ENCODE peak calls at places on chromosomes 12 and 14, in four cellular contexts. U, O, V and B are unnamed samples.

GRCh38 chr14:74663884-74664283 is 49.0 kb downstream of the AREL1 start:
- DNase-seq in O (no peak), V (no peak), U (no peak), B (no peak)

GRCh38 chr12:10641735-10642500 is 28.5 kb upstream of the MAGOHB start:
- DNase-seq in U (peak), O (no peak), V (no peak), B (no peak)

GRCh38 chr14:73662439-73663056 is 17.8 kb downstream of the DNAL1 start:
- DNase-seq in V (peak), O (peak), U (peak), B (peak)

GRCh38 chr14:32009221-32009620 is 67.9 kb upstream of the ARHGAP5 start:
- DNase-seq in V (no peak), O (no peak), U (no peak), B (no peak)

GRCh38 chr12:54378791-54379400 is 5.6 kb downstream of the ZNF385A start:
- DNase-seq in V (peak), O (no peak), U (peak), B (no peak)

GRCh38 chr12:2624543-2625266 is 170.1 kb upstream of the FKBP4 start:
- DNase-seq in O (no peak), V (peak), U (no peak), B (no peak)

GRCh38 chr12:132562489-132563045 is 47.8 kb downstream of the LRCOL1 start:
- DNase-seq in U (no peak), V (no peak), O (no peak), B (no peak)

GRCh38 chr12:89162704-89163261 is 189.5 kb downstream of the DUSP6 start:
- DNase-seq in O (peak), V (no peak), U (peak), B (peak)

GRCh38 chr12:53172352-53172751 is 8.2 kb upstream of the ZNF740 start:
- DNase-seq in O (no peak), U (peak), V (no peak), B (peak)

GRCh38 chr12:76548222-76548837 is 11.2 kb downstream of the OSBPL8 start:
- DNase-seq in O (no peak), U (no peak), V (peak), B (no peak)

GRCh38 chr12:19288603-19289244 is 150.6 kb upstream of the AEBP2 start:
- DNase-seq in V (peak), O (no peak), U (peak), B (no peak)

GRCh38 chr14:101499080-101499479 is 62.2 kb upstream of the DIO3 start:
- DNase-seq in V (no peak), U (no peak), O (no peak), B (no peak)

GRCh38 chr14:71139058-71139946 is 232.0 kb downstream of the PCNX1 start:
- DNase-seq in O (peak), U (peak), V (peak), B (no peak)

GRCh38 chr12:104909761-104910160 is 48.3 kb downstream of the SLC41A2 start:
- DNase-seq in V (no peak), O (no peak), U (peak), B (no peak)

GRCh38 chr14:23567186-23568020 is at the start of gene AP1G2:
- DNase-seq in V (peak), O (peak), U (peak), B (no peak)

GRCh38 chr12:111396726-111397445 is 8.8 kb upstream of the SH2B3 start:
- DNase-seq in O (peak), V (peak), U (peak), B (peak)

GRCh38 chr12:57842342-57843294 is 3.9 kb downstream of the CTDSP2 start:
- DNase-seq in V (peak), U (no peak), O (no peak), B (no peak)

DNA sequence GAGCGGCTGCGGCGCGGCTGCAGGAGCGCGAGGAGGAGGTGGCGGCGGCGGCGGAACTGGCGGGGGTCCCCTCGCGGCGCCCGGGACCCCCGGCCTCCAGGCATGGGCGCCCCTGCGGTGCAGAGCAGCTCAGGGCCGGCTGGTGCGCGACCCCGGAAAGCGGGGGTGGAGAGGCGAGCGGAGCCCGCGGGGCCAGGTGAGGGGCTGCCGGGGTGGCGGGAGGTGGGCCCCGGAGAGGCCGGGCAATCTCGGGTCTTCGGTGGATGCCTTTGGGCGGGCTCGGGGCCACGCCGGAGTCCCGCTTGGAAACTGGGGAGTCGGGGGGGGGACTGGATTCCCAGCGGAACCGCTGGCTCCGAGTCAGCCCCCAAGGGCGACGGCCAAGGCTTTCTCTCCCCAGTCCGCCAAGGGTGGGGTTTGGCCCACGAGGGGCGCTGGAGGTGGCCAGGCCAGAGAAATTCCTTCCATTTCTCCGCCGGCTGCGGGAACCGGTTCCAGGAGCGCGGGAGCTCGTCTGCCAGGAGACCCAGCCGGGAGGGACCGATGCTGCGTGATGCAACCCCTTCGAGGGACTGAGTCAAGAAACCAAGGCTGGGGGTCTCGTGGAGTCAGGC is 13.9 kb upstream of the NR4A1 start:
- DNase-seq in U (peak), O (no peak), V (peak), B (no peak)
- TF ChIP-seq CTCF in U (no peak), O (peak), V (no peak), B (peak)

GRCh38 chr14:103260629-103261124 is 73.4 kb upstream of the EIF5 start:
- DNase-seq in U (peak), V (no peak), O (peak), B (no peak)
- H3K4me3 ChIP-seq in U (peak), V (no peak), O (peak), B (peak)

DNA sequence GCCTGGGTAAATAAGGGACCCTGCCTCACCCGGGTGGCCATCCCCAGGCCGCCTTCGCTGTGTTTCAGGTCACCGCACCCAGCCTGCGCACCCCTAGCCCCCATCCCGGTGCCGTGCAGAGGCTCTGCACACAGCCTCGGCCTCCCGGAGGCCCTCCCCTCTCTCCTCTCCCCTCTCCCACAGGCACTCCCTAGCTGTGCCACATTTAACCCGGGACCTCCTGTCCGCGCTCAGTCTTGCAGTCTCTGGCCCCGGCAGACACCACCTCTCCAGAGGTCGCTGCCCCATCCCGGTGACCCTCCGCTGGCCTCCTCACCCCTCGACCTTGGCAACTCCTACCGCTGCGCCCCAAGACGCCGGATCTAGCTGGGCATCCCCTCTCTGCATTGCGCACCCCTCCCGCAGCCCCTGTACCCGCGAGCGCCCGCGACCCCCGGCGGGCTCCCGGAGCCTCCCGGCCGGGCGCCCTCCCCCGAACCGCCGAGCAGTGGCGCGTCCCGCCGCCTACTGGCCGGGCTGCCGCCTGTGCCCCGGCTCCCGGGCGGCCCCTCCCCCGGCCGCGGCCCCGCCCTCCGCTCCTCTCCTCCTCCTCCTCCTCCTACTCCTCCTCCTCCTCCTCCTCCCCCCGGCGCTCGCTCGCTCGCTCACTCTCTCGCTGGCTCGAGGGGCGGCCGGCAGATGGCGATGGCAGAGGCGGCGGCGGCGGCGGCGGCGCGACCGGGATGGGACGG is 120.7 kb downstream of the AACS start:
- DNase-seq in V (peak), O (peak), U (peak), B (peak)
- TF ChIP-seq CTCF in V (peak), O (peak), U (no peak), B (no peak)

DNA sequence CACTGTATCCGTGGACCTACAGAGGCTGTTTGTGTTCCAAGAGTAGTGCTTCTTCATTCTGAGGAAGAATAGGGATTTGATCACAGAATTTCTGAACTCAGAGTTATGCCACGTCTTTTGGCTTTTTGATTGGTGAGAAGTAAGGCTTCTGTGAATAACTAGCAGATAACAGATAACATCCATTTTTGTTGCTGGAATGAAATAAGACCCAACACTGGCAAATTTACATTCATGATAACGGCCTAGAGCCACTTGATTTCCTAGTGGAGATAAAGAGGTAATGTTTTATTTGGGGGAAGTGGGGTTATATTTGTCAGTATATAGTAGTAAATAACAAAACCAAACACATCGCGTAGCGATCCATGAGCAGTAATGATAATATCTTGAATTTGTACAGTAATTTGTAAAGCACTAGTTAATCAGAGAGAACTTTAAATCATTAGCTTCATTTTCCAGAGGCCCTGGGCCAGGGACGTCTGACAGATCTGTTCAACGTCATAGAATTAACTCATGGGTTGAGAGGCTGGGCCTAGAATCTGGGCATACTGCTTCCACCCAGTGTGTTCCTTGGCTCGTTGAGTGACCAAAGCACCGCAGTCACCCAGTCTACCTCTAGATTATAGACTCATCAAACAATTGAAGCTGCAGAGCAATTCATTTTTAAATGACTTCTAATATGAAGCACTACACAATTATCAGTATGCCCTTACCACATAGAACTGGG is 79.6 kb downstream of the HMGA2 start:
- DNase-seq in U (no peak), O (no peak), V (no peak), B (no peak)
- H3K4me3 ChIP-seq in U (no peak), O (no peak), V (no peak), B (no peak)

DNA sequence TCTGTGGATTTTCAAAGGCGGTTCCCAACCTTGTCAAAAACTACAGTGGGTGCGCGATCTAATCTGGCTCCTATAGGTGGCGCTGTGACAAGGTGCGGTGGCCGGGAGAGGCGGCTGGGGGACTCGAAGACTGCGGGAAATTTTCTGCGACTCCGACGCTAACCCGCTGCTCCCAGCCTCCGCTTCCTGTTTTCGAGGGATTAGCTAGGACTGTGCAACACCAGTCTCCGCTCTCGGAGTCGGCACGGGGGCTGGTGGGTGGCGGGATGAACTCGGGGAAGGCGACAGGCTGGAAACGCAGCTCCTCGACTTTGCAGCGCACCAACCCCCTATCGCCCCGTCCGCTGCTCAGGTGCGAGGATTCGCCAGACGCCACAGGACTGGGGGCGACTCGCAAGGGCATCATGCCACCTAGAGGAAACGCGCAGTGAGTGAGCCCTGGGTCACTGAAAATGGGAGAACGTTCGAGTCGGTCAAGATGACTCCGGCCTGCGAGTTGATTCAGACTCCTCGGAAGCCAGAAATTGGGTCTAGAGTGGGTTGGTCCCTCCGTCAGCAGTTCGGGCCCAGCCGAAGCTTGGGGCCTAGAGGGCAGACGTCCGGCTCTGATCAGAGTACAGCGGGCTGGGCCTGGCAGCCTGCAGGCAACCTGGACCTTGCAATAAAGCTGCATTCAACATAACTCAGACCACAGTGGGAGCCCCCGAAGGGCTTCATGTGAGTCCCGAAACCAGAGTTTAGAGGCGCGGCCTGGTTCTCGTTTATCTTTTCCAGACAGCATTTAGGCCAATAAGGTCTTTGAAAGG is 5.5 kb upstream of the PAX9 start:
- DNase-seq in O (no peak), U (no peak), V (peak), B (no peak)
- TF ChIP-seq CTCF in O (peak), U (peak), V (peak), B (peak)

DNA sequence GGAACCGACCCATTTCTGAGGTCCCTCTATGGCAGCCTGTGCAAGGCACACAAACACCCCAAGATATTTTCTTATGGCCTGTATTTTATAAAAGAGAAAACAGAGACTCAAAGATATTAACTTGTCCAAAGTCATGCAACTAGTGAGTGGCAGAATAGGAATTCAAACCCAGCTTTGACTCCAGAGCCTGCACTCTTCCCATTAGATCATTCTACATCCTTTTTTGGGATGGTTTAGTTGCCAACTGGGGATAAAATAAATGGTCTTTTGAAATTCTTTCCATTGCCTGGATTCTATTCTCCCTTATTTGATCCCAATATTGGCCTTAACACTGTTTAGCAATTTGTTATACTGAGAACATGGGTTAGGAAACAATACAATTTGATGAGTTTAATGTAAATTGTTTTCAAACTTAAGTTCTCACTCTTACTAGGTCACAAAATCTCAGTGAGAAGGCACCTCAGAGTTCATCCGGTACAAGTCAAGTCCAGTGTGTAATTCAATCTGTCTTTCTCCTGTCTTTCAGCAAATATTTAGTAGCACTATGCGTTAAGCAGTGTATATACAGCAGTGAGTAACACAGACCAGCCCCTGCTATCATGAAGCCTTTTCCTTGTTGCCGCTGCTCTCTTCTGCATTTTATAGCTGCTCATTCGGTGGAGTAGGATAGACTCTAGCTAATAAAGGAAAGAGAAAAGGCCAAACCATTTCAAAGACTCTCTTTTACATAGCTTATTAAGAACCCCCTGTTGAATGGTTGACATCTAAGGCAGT is 162.1 kb upstream of the IFNG-AS1 start:
- DNase-seq in U (peak), O (no peak), V (no peak), B (no peak)
- H3K4me3 ChIP-seq in U (peak), O (no peak), V (no peak), B (peak)

DNA sequence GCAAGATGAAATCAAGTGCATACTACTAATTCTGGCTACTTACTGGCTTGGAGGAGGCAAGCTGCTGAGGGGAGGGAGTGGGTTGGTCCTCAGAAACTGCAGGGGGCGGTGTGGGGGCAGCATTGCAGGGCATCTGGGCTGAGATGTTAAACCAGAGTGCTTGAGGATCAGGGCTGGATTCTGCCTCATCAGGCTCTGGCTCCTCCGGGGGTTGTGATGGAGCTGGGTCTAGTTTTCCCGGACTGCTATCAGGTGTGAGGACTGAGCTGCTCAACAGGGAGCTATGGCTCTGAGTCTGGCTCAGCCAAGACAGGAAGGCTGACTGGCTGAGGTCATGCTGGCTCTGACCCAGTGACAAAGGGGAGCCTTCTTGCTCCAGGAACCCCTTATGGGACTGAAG is 28.6 kb downstream of the BAZ2A start:
- DNase-seq in V (peak), O (no peak), U (peak), B (no peak)
- TF ChIP-seq CTCF in V (peak), O (no peak), U (peak), B (peak)

DNA sequence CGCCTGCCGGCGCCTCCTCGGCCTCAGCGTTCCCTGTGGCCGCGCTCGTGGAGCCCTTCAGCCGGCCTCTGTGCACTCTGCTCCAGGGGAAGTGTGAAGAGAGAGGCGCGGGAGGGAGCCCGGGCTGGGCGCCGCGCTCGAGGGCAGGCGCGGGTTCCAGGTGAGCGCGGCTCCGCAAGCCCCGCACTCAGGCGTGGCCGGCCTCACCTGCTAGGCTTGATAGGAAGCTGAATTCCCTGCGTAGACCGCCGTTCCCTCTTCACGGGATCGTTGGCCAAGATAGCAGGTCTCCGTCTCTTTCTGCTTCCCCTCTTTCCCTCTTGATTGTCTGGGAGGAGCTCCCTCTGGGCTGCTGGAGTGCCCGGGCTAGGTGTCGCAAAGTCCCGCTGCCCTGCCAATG is 89.7 kb downstream of the ASCL4 start:
- DNase-seq in U (no peak), V (peak), O (no peak), B (no peak)
- H3K4me3 ChIP-seq in U (no peak), V (peak), O (peak), B (no peak)

GRCh38 chr14:77844802-77845201 is 44.9 kb downstream of the ADCK1 start:
- DNase-seq in O (no peak), V (no peak), U (no peak), B (no peak)
- TF ChIP-seq CTCF in O (no peak), V (no peak), U (no peak), B (no peak)